ENCODE peak calls at places on chromosomes 16 and 17, in four cellular contexts. One of them, this sample, is unnamed.

GRCh38 chr17:9529033-9529748 is 46.4 kb downstream of the STX8 start:
- DNase-seq in T-helper 2 cell: no peak
- DNase-seq in head of caudate nucleus: no peak
- DNase-seq in AG09319: no peak
- DNase-seq in this sample: no peak

GRCh38 chr16:2990891-2991290 is 10.6 kb upstream of the PKMYT1 start:
- DNase-seq in T-helper 2 cell: no peak
- DNase-seq in head of caudate nucleus: no peak
- DNase-seq in AG09319: no peak
- DNase-seq in this sample: no peak

GRCh38 chr17:83179378-83179777 is 100.0 kb downstream of the METRNL start:
- DNase-seq in T-helper 2 cell: peak
- DNase-seq in head of caudate nucleus: no peak
- DNase-seq in AG09319: no peak
- DNase-seq in this sample: no peak

GRCh38 chr17:32910769-32911168 is 17.2 kb upstream of the TMEM98 start:
- DNase-seq in T-helper 2 cell: no peak
- DNase-seq in head of caudate nucleus: no peak
- DNase-seq in AG09319: no peak
- DNase-seq in this sample: no peak

GRCh38 chr16:56970934-56971767 is 9.4 kb downstream of the CETP start:
- DNase-seq in T-helper 2 cell: no peak
- DNase-seq in head of caudate nucleus: no peak
- DNase-seq in AG09319: no peak
- DNase-seq in this sample: no peak

GRCh38 chr17:40348562-40349476 is 15.7 kb downstream of the GJD3 start:
- DNase-seq in T-helper 2 cell: no peak
- DNase-seq in head of caudate nucleus: peak
- DNase-seq in AG09319: no peak
- DNase-seq in this sample: peak

GRCh38 chr16:86015606-86016005 is 116.6 kb downstream of the IRF8 start:
- DNase-seq in T-helper 2 cell: no peak
- DNase-seq in head of caudate nucleus: no peak
- DNase-seq in AG09319: no peak
- DNase-seq in this sample: no peak

GRCh38 chr17:73769480-73769879 is 125.2 kb upstream of the SDK2 start:
- DNase-seq in T-helper 2 cell: no peak
- DNase-seq in head of caudate nucleus: no peak
- DNase-seq in AG09319: no peak
- DNase-seq in this sample: no peak

GRCh38 chr17:28478940-28479615 is 5.6 kb downstream of the SLC13A2 start:
- DNase-seq in T-helper 2 cell: no peak
- DNase-seq in head of caudate nucleus: no peak
- DNase-seq in AG09319: no peak
- DNase-seq in this sample: no peak

GRCh38 chr17:48328457-48328856 is 101.6 kb downstream of the SKAP1 start:
- DNase-seq in T-helper 2 cell: no peak
- DNase-seq in head of caudate nucleus: no peak
- DNase-seq in AG09319: no peak
- DNase-seq in this sample: no peak

GRCh38 chr17:57875109-57876022 is 25.5 kb upstream of the MRPS23 start:
- DNase-seq in T-helper 2 cell: no peak
- DNase-seq in head of caudate nucleus: peak
- DNase-seq in AG09319: peak
- DNase-seq in this sample: peak

GRCh38 chr16:50154369-50154947 is 1.4 kb downstream of the TENT4B start:
- DNase-seq in T-helper 2 cell: no peak
- DNase-seq in head of caudate nucleus: no peak
- DNase-seq in AG09319: no peak
- DNase-seq in this sample: no peak

GRCh38 chr16:1464196-1464893 is 10.5 kb downstream of the CLCN7 start:
- DNase-seq in T-helper 2 cell: no peak
- DNase-seq in head of caudate nucleus: no peak
- DNase-seq in AG09319: no peak
- DNase-seq in this sample: no peak

GRCh38 chr16:84633622-84634021 is 14.7 kb upstream of the KLHL36 start:
- DNase-seq in T-helper 2 cell: no peak
- DNase-seq in head of caudate nucleus: no peak
- DNase-seq in AG09319: no peak
- DNase-seq in this sample: peak

GRCh38 chr17:68624381-68624780 is 23.2 kb upstream of the FAM20A start:
- DNase-seq in T-helper 2 cell: no peak
- DNase-seq in head of caudate nucleus: no peak
- DNase-seq in AG09319: no peak
- DNase-seq in this sample: no peak

GRCh38 chr16:70438325-70438982 is 446 bp downstream of the ST3GAL2 start:
- DNase-seq in T-helper 2 cell: no peak
- DNase-seq in head of caudate nucleus: no peak
- DNase-seq in AG09319: no peak
- DNase-seq in this sample: no peak

GRCh38 chr17:46841561-46842379 is 9.6 kb upstream of the WNT9B start:
- DNase-seq in T-helper 2 cell: no peak
- DNase-seq in head of caudate nucleus: no peak
- DNase-seq in AG09319: no peak
- DNase-seq in this sample: no peak

GRCh38 chr17:65154770-65155589 is 17.8 kb downstream of the RGS9 start:
- DNase-seq in T-helper 2 cell: no peak
- DNase-seq in head of caudate nucleus: no peak
- DNase-seq in AG09319: no peak
- DNase-seq in this sample: no peak